ENCODE peak calls at places on chromosomes 11 and 22, in four cellular contexts. One of them, this sample, is unnamed.

GRCh38 chr22:31139066-31139465 is 1.2 kb downstream of the PLA2G3 start:
- DNase-seq in non-pigmented ciliary epithelial cell: no peak
- DNase-seq in stimulated activated CD4-positive, alpha-beta T cell treated with anti-CD3 and anti-CD28 coated beads, Interleukin-4, amount 100 ng/mL, for 48 hours: no peak
- DNase-seq in SK-N-DZ: no peak
- DNase-seq in this sample: no peak

GRCh38 chr11:66579017-66579606 is 10.7 kb upstream of the CTSF start:
- DNase-seq in non-pigmented ciliary epithelial cell: no peak
- DNase-seq in stimulated activated CD4-positive, alpha-beta T cell treated with anti-CD3 and anti-CD28 coated beads, Interleukin-4, amount 100 ng/mL, for 48 hours: peak
- DNase-seq in SK-N-DZ: peak
- DNase-seq in this sample: peak

GRCh38 chr11:94151311-94151710 is 22.7 kb downstream of the PANX1 start:
- DNase-seq in non-pigmented ciliary epithelial cell: no peak
- DNase-seq in stimulated activated CD4-positive, alpha-beta T cell treated with anti-CD3 and anti-CD28 coated beads, Interleukin-4, amount 100 ng/mL, for 48 hours: no peak
- DNase-seq in SK-N-DZ: no peak
- DNase-seq in this sample: no peak

GRCh38 chr11:85705805-85706204 is 19.8 kb upstream of the CCDC89 start:
- DNase-seq in non-pigmented ciliary epithelial cell: no peak
- DNase-seq in stimulated activated CD4-positive, alpha-beta T cell treated with anti-CD3 and anti-CD28 coated beads, Interleukin-4, amount 100 ng/mL, for 48 hours: no peak
- DNase-seq in SK-N-DZ: no peak
- DNase-seq in this sample: no peak

GRCh38 chr11:106160494-106160893 is 83.0 kb downstream of the AASDHPPT start:
- DNase-seq in non-pigmented ciliary epithelial cell: no peak
- DNase-seq in stimulated activated CD4-positive, alpha-beta T cell treated with anti-CD3 and anti-CD28 coated beads, Interleukin-4, amount 100 ng/mL, for 48 hours: no peak
- DNase-seq in SK-N-DZ: no peak
- DNase-seq in this sample: no peak

GRCh38 chr22:37484115-37485005 is 1.8 kb downstream of the MFNG start:
- DNase-seq in non-pigmented ciliary epithelial cell: no peak
- DNase-seq in stimulated activated CD4-positive, alpha-beta T cell treated with anti-CD3 and anti-CD28 coated beads, Interleukin-4, amount 100 ng/mL, for 48 hours: peak
- DNase-seq in SK-N-DZ: no peak
- DNase-seq in this sample: no peak

GRCh38 chr11:19816817-19817216 is 104.2 kb downstream of the NAV2 start:
- DNase-seq in non-pigmented ciliary epithelial cell: no peak
- DNase-seq in stimulated activated CD4-positive, alpha-beta T cell treated with anti-CD3 and anti-CD28 coated beads, Interleukin-4, amount 100 ng/mL, for 48 hours: no peak
- DNase-seq in SK-N-DZ: no peak
- DNase-seq in this sample: no peak

GRCh38 chr22:39177456-39177775 is 24.9 kb upstream of the CBX7 start:
- DNase-seq in non-pigmented ciliary epithelial cell: no peak
- DNase-seq in stimulated activated CD4-positive, alpha-beta T cell treated with anti-CD3 and anti-CD28 coated beads, Interleukin-4, amount 100 ng/mL, for 48 hours: no peak
- DNase-seq in SK-N-DZ: no peak
- DNase-seq in this sample: no peak